ENCODE peak calls at places on chromosomes 11 and 22, in five cellular contexts. F is HCT116, U is K562, B is GM12878, I is HepG2. N is an unnamed sample. For H3K79me2, the result is how much of the 10 kb centered on the place peaks cover.

GRCh38 chr11:128839081-128839480 is 28.0 kb downstream of the KCNJ1 start:
- DNase-seq in F (no peak), U (no peak), B (no peak), I (no peak), N (peak)

GRCh38 chr22:21446128-21446826 is 20.9 kb upstream of the TMEM191C start:
- DNase-seq in F (no peak), U (no peak), B (no peak), I (no peak), N (no peak)

GRCh38 chr11:2728128-2728662 is 28.4 kb upstream of the KCNQ1OT1 start:
- DNase-seq in F (no peak), U (no peak), B (no peak), I (peak), N (no peak)

GRCh38 chr11:61027141-61027840 is 55.8 kb downstream of the CD6 start:
- DNase-seq in F (no peak), U (no peak), B (no peak), I (no peak), N (no peak)

GRCh38 chr11:21411597-21411996 is 742.2 kb downstream of the NELL1 start:
- DNase-seq in F (no peak), U (no peak), B (no peak), I (no peak), N (no peak)

GRCh38 chr11:65861533-65862183 is 1.4 kb downstream of the MUS81 start:
- DNase-seq in F (no peak), U (no peak), B (no peak), I (no peak), N (no peak)

GRCh38 chr11:66866007-66866406 is 9.1 kb downstream of the LRFN4 start:
- DNase-seq in F (no peak), U (no peak), B (no peak), I (no peak), N (no peak)

GRCh38 chr11:111018571-111018970 is 227.0 kb upstream of the POU2AF2 start:
- DNase-seq in F (no peak), U (no peak), B (no peak), I (no peak), N (no peak)

GRCh38 chr11:92765965-92766371 is 203.5 kb upstream of the MTNR1B start:
- DNase-seq in F (no peak), U (peak), B (no peak), I (no peak), N (peak)

GRCh38 chr22:40463727-40464126 is 93.3 kb downstream of the SGSM3 start:
- DNase-seq in F (no peak), U (no peak), B (no peak), I (no peak), N (no peak)

GRCh38 chr11:117625237-117625636 is 171.8 kb downstream of the DSCAML1 start:
- DNase-seq in F (no peak), U (no peak), B (no peak), I (no peak), N (no peak)

GRCh38 chr11:65421204-65422103 is 1.1 kb upstream of the NEAT1 start:
- DNase-seq in F (peak), U (peak), B (no peak), I (peak), N (peak)

GRCh38 chr11:9728058-9728457 is 64.2 kb downstream of the SWAP70 start:
- DNase-seq in F (no peak), U (no peak), B (no peak), I (no peak), N (no peak)

GRCh38 chr11:1628506-1629325 is 859 bp upstream of the KRTAP5-5 start:
- DNase-seq in F (no peak), U (peak), B (no peak), I (peak), N (peak)

GRCh38 chr22:37303821-37304274 is 21.5 kb downstream of the CYTH4 start:
- DNase-seq in F (peak), U (peak), B (no peak), I (peak), N (no peak)

GRCh38 chr11:120123946-120124345 is 14.0 kb downstream of the TRIM29 start:
- DNase-seq in F (no peak), U (no peak), B (no peak), I (no peak), N (no peak)
- TF ChIP-seq REST in F (no peak), U (no peak), B (no peak), I (no peak), N (no peak)

GRCh38 chr11:119356349-119357031 is 10.0 kb upstream of the MFRP start:
- DNase-seq in F (peak), U (peak), B (no peak), I (no peak), N (peak)
- TF ChIP-seq EZH2 in F (no peak), U (no peak), B (no peak), I (no peak), N (no peak)

DNA sequence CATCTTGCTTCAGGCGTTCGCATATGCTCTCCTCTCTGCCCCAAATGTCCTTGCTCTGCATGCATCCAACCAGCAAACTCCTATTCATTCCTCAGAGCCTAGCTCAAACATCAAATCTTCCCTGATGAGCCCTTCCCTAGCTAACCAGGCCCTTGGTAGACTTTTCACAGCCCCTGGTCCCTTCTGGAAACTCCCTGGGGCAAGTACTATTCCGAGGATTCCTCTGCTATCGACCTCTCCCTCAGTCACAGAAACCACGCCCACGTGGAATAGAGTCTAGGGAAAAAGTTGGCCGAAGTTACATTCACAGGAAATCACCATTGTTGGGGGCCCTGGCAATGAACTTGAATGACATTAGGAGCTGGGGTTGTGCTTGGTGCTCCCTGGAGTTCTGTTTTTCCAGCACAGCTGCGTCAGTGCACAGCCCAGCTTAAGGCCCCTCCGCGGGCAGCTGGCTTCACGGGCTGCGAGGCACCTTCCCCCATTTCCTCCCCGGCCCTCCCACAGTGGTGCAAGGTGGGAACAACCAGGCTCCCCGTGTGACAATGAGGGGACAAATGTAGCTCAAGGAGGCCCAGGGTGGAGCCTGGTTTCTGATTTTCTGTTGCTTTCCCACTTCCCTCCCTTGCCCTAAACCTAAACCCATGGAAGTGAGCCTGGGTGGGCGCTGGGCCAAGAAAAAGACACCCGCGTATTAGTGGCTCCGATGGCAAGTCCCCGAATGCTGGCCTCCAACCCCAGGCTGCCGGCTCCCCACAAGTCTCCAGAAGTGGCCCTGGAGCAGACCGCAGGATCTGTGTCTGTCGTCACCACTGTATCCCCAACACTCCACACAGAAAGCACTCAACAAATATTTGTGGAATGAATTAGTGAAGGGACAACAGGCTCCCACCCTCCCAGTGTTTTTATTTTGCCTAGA is 4.3 kb upstream of the ATP5MGL start:
- DNase-seq in F (no peak), U (no peak), B (no peak), I (no peak), N (no peak)
- H3K79me2 ChIP-seq in F (half or more), U (half or more), B (half or more), I (half or more), N (under half)

GRCh38 chr22:25366408-25366807 is 147.0 kb downstream of the CRYBB2 start:
- DNase-seq in F (no peak), U (no peak), B (no peak), I (no peak), N (peak)

GRCh38 chr22:25366876-25367466 is 147.5 kb downstream of the CRYBB2 start:
- DNase-seq in F (no peak), U (no peak), B (no peak), I (no peak), N (no peak)

GRCh38 chr22:25367756-25368155 is 148.3 kb downstream of the CRYBB2 start:
- DNase-seq in F (no peak), U (no peak), B (no peak), I (no peak), N (no peak)

GRCh38 chr22:25369133-25369532 is 149.7 kb downstream of the CRYBB2 start:
- DNase-seq in F (no peak), U (no peak), B (no peak), I (no peak), N (no peak)

DNA sequence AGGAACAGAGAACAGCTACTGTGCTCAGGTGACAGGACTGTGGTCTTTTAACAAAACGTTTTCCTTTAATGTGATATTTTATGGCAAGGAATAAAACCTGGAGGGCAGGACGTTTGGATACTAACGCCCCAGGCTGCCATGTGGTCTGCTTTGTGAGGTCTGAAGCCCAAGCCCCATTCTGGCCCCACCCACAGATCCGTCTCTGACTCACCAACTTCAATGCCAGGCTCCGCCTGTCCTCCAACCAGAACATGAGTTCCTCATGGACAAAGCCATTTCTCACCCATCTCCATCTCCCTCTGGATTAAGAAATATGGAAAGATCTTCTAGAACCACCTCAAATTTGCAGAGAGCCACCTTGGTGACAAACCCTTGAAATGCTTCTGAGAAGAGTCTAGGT is 148.8 kb downstream of the CRYBB2 start:
- DNase-seq in F (no peak), U (no peak), B (no peak), I (no peak), N (no peak)
- TF ChIP-seq REST in F (no peak), U (no peak), B (no peak), I (no peak), N (no peak)

GRCh38 chr11:45527898-45528297 is 137.5 kb downstream of the CHST1 start:
- DNase-seq in F (no peak), U (no peak), B (no peak), I (no peak), N (no peak)

GRCh38 chr11:45530776-45531175 is 134.6 kb downstream of the CHST1 start:
- DNase-seq in F (no peak), U (no peak), B (no peak), I (no peak), N (no peak)

GRCh38 chr11:45530111-45530510 is 135.3 kb downstream of the CHST1 start:
- DNase-seq in F (no peak), U (no peak), B (no peak), I (no peak), N (no peak)

GRCh38 chr11:45532552-45532951 is 132.9 kb downstream of the CHST1 start:
- DNase-seq in F (no peak), U (no peak), B (no peak), I (no peak), N (no peak)

DNA sequence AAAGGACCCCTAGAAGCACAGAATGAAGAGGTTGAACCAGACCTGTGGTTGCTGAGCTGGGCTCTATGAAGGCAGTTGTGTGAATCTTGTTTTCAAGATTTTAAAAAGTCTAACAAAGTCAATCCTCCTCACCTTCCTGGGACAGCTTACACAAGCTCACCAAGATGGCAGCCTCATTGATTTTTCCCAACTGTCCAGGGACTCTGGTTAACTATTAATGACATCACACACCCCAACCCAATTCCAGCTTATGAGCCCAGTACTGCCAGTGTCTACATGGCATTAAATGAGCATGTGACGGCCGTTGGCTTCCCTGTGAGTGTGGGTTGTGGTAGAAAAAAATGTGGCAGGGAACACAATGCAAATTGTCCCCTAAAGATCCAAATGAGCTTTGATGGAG is 137.0 kb downstream of the CHST1 start:
- DNase-seq in F (no peak), U (no peak), B (no peak), I (no peak), N (no peak)
- TF ChIP-seq EZH2 in F (no peak), U (no peak), B (no peak), I (no peak), N (no peak)

DNA sequence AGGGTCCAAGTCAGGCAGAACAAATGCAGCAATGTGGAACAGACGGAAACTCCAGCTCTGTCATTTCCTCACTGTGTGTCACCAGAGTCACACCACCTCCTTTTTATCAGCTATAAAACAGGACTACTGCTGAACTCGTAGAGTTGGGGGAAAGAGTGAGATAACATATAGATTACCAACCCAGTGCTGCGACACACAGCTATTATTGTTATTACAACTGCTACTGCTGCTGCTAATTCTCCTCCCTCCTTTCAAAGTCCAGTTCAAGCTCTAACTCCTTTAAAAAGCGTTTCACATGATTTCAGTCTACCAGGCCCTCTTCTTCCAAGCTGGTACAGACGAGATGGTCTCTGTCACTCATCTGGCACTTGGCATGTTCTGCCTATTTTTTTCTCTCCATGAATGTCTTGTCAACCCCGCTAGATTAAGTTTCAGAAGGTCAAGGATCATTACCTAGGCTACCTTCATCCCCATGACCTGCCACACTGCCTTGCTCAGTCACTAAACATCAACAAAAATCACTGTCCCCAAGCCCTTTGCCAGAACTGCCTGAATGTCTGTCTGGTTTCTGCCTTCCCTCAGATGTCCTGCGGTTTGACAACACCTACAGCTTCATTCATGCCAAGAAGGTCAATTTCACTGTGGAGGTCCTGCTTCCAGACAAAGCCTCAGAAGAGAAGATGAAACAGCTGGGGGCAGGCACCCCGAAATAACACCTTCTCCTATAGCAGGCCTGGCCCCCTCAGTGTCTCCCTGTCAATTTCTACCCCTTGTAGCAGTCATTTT is 3.7 kb upstream of the MTFP1 start:
- DNase-seq in F (no peak), U (peak), B (no peak), I (peak), N (no peak)
- H3K79me2 ChIP-seq in F (under half), U (half or more), B (under half), I (under half), N (under half)

GRCh38 chr22:46102159-46102558 is 48.2 kb upstream of the PPARA start:
- DNase-seq in F (no peak), U (no peak), B (no peak), I (no peak), N (no peak)
- TF ChIP-seq REST in F (no peak), U (no peak), B (no peak), I (no peak), N (no peak)

DNA sequence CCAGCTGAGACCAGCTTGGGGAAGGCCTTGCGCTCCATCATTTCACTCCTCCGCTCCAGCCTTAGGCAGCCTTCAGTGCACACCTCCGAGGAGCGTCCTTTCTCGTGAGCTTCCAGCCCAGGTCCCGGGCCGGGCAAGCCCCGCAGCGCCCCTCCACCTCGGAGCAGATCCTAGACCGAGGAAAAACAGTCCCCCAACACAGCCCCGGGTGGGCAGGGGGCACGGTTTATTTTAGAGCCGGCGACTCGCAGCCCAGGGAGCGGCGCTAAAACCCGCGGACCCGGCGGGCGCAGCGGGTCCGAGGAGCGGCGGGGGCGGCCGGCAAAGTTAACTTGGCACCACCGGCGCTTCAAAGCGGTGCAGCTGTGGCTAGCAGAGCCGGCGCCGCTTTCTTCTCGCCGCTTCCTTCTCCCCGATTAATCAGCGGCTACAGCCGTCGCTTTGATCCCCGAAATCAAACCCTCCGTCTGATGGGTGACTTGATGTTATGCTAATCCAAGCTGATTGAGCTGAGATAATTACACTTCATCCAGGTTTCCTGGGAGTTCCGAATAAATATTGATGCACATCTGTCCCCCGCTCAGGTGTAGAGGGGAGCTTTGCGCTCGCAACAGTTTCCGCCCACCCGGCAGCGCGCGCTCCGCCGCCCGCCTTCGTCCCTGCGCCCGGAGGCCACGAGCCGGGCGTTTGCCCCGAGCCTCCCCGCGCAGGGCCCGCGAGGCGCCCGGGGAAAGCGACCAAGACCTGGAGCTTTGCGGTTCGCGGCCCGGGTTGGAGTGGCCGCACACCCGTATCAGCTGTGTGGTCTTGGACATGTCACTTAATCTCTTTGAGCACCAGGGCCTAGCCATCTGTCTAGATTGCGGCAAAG is 192.7 kb downstream of the BUD13 start:
- DNase-seq in F (no peak), U (no peak), B (no peak), I (peak), N (peak)
- TF ChIP-seq EZH2 in F (no peak), U (no peak), B (no peak), I (no peak), N (peak)

GRCh38 chr11:73464347-73464746 is 88.1 kb downstream of the RELT start:
- DNase-seq in F (no peak), U (no peak), B (no peak), I (no peak), N (peak)
- H3K79me2 ChIP-seq in F (under half), U (under half), B (under half), I (under half), N (under half)

DNA sequence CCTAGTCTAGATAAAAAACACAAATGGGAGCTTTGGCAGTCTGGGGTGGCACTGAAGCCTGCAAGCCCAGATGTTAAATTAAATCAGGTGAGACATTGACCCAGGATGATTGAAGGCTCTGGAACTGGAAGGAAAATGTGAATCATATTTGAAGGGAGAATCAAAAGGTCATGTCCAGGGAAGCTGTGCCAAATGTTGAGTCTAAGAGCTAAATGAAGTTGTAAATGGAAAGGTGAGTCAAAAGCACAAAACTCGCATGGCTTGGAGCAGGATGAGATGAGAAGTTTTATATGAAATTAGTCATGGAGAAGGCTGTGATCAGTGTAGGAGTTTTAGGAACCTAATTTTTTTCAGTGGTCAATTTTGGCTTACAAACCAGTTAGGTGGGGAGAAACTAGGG is 301.1 kb downstream of the BLID start:
- DNase-seq in F (peak), U (no peak), B (no peak), I (no peak), N (no peak)
- TF ChIP-seq REST in F (no peak), U (no peak), B (no peak), I (no peak), N (no peak)